ENCODE peak calls at places on chromosomes 3 and 15, in four cellular contexts. S is GM06990, Z is suprapubic skin, M is fibroblast of lung. C is an unnamed sample.

GRCh38 chr15:74616996-74617395 is 1.4 kb downstream of the CLK3 start:
- DNase-seq in Z (no peak), S (no peak), M (peak), C (no peak)

GRCh38 chr3:45597166-45597565 is 2.6 kb downstream of the LIMD1 start:
- DNase-seq in S (no peak), M (peak), Z (no peak), C (peak)

GRCh38 chr3:177177670-177178295 is 19.5 kb downstream of the TBL1XR1 start:
- DNase-seq in S (no peak), Z (no peak), M (no peak), C (no peak)

GRCh38 chr3:104849070-104849469 is 517.6 kb upstream of the ALCAM start:
- DNase-seq in S (no peak), M (no peak), Z (no peak), C (no peak)

GRCh38 chr3:195153121-195153520 is 117.8 kb downstream of the XXYLT1 start:
- DNase-seq in S (no peak), M (no peak), Z (no peak), C (no peak)

GRCh38 chr15:71275098-71275497 is 159.8 kb downstream of the THSD4 start:
- DNase-seq in M (peak), S (no peak), Z (no peak), C (peak)

GRCh38 chr3:145133281-145133680 is 1027.7 kb downstream of the PLOD2 start:
- DNase-seq in S (no peak), Z (no peak), M (no peak), C (no peak)

GRCh38 chr3:119413603-119414280 is 49.7 kb downstream of the TMEM39A start:
- DNase-seq in S (no peak), Z (no peak), M (no peak), C (no peak)

GRCh38 chr3:20108869-20109268 is 68.6 kb downstream of the KAT2B start:
- DNase-seq in M (no peak), S (no peak), Z (no peak), C (no peak)

GRCh38 chr15:81000144-81000625 is 538 bp upstream of the TLNRD1 start:
- DNase-seq in Z (no peak), M (no peak), S (no peak), C (no peak)

GRCh38 chr3:147744967-147745366 is 335.8 kb downstream of the ZIC1 start:
- DNase-seq in M (no peak), S (no peak), Z (no peak), C (no peak)

GRCh38 chr3:53900666-53901331 is 9.1 kb upstream of the SELENOK start:
- DNase-seq in S (no peak), M (no peak), Z (no peak), C (no peak)

GRCh38 chr15:86653344-86654192 is 573.9 kb downstream of the AGBL1 start:
- DNase-seq in S (no peak), Z (no peak), M (no peak), C (no peak)

GRCh38 chr15:91049378-91050127 is 27.2 kb upstream of the VPS33B start:
- DNase-seq in M (peak), S (no peak), Z (no peak), C (peak)
- H3K4me3 ChIP-seq in M (peak), S (no peak), Z (no peak), C (no peak)

DNA sequence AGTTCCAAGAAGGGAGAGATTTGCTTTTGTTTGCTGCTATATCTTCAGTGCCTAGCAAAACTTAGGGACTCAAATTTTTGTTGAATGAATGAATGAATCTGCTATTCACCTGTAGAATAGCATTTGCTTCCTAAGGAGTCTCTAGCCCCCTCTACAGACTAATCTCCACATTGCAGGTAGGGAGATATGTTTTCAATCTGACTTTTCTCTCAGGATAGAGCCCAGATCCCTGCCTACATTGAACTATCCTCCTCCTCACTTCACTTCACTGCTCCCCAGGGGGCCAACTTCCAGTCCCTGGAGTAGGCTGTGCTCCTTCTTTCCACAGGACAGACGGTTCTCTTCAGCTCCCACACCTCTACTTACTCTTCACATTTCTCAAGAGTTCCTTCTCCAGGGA is 81.9 kb upstream of the PTX3 start:
- DNase-seq in S (no peak), Z (no peak), M (no peak), C (no peak)
- TF ChIP-seq CTCF in S (peak), Z (no peak), M (peak), C (peak)

GRCh38 chr15:57606816-57607215 is 15.1 kb downstream of the MYZAP start:
- DNase-seq in M (no peak), Z (no peak), S (no peak), C (no peak)
- H3K4me3 ChIP-seq in M (no peak), Z (no peak), S (no peak), C (no peak)

DNA sequence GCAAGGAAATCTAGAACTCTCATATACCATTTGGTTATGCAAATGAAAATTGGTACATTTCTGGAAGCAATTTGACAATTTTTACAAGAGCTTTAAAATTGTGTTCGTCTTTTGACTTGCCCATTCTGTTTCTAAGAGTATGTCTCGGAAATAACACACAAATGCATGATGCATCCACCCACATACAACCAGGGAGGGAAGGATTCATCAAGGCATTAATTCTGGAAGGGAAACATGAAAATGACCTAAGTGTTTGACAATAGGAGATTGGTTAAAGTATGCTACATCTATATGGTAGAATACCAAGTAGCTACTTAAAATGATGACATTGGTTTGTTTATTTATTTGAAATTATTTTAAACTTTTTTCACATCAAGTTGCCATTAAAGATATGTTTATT is 58.6 kb downstream of the PIAS1 start:
- DNase-seq in S (no peak), M (peak), Z (no peak), C (no peak)
- TF ChIP-seq CTCF in S (no peak), M (no peak), Z (no peak), C (no peak)

DNA sequence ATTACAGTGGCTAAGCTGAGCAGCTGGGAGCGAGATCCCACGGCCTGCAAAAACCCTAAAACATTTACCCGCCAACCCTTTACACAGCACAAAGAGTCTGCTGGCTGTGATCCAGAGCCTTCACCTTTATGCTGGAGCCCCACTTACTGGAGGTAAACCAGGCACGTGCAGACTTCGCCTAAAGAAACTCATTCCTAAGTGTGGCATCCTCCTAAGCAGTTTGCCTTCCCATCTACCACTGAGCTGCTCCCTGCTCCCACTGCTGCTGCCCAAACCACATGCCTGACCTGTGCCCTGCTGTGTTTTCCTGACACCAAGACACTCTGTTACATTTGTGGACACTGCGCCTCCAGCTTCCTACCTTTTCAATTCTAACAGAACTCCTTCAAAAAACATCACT is 53.0 kb downstream of the CHSY1 start:
- DNase-seq in Z (no peak), S (no peak), M (peak), C (no peak)
- H3K4me3 ChIP-seq in Z (no peak), S (no peak), M (no peak), C (no peak)

GRCh38 chr15:51380999-51381806 is 39.7 kb downstream of the GLDN start:
- DNase-seq in Z (peak), M (peak), S (no peak), C (peak)
- TF ChIP-seq CTCF in Z (peak), M (peak), S (peak), C (peak)

DNA sequence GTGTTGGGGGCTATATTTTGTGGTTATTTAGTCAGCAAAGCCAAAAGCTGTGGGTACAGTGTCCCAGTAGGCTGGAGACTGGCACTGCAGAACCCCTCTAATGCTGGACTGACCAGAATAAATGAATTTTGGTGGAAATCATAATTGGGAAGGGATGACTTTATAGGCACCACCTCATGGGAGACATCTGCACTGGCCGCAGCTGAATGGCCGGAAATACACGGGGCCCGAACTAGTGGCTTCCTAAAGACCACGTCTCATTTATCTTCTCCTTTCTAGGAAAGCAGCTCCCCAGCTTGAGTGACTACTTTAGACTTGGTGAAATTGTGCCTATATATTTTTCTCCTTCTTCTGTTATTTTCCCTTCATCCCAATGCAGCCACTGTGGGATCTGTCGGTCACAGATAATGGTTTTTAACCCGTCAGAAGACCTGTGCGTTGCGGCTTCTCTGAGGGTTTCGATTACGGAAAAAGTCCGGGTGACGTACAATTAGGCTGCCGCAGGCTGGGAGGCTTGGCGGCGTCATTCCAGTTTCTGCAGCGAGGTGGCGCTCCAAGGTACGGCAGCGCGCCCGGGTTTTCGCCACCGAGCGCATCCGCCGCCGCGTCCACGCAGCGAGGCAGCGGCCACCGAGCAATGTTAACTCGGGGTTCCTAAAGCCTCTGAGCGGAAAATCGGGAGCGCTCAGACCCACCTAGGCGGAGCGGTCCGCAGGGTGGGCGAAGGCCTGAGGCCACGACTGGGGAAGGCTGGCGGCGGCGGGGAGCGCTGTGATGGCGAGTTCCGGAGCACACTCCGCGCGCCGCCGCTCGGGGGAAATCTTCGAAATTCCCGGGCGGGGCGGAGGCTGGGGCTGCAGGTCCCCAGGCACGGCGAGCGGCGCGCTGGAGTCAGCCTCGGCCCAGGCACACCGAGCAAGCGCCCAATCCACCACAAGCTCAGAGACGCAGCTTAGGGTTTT is 26.3 kb downstream of the NR2F2 start:
- DNase-seq in Z (no peak), S (peak), M (peak), C (peak)
- H3K4me3 ChIP-seq in Z (peak), S (peak), M (peak), C (peak)

DNA sequence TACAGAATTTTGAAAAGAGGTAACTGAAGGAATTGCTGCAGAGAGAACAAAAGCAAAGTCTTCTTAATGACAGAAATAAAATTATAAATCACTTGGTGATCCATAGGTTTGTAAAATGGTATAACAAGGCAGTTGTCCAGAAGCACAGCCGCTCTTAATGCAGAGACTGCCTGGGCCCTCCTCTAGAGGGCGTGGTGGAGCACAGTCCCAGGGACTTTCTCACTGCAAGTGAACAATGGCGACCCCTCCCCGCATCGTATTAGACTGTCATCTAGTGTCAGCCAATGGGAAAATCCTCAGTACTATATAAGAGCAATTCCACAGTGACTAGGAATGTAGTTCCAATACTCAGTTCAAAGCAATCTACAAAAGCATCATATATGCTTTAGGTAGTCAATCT is 26.4 kb upstream of the ZBED2 start:
- DNase-seq in M (no peak), S (no peak), Z (no peak), C (no peak)
- TF ChIP-seq CTCF in M (peak), S (peak), Z (no peak), C (peak)

GRCh38 chr15:60563066-60563465 is 84.1 kb upstream of the ICE2 start:
- DNase-seq in M (no peak), S (no peak), Z (no peak), C (no peak)
- H3K4me3 ChIP-seq in M (no peak), S (no peak), Z (no peak), C (no peak)

GRCh38 chr15:63151665-63152064 is 5.6 kb downstream of the RPS27L start:
- DNase-seq in M (no peak), Z (no peak), S (no peak), C (no peak)

GRCh38 chr15:63145426-63145825 is 11.9 kb downstream of the RPS27L start:
- DNase-seq in S (no peak), Z (no peak), M (peak), C (no peak)

GRCh38 chr15:63140936-63141335 is 16.3 kb downstream of the RPS27L start:
- DNase-seq in S (no peak), Z (no peak), M (no peak), C (no peak)

GRCh38 chr15:63146684-63147083 is 10.6 kb downstream of the RPS27L start:
- DNase-seq in S (no peak), M (peak), Z (no peak), C (no peak)
- TF ChIP-seq CTCF in S (no peak), M (peak), Z (no peak), C (peak)

C was measured in astrocyte of the cerebellum.